ENCODE peak calls at places on chromosomes 12 and 14, in seven cellular contexts. W is NCI-H1092; D is colonic mucosa; N is NCI-H345; H is fibroblast of pulmonary artery; Y is stimulated activated CD4-positive, alpha-beta T cell treated with anti-CD3 and anti-CD28 coated beads, Interleukin-2, amount 100 ng/mL, for 24 hours; G is NCI-H1105 treated with DMSO at 0.1 percent for 48 hours. S is an unnamed sample.

GRCh38 chr14:90426663-90427062 is 29.8 kb downstream of the CALM1 start:
- DNase-seq in W (no peak), D (peak), N (no peak), H (peak), Y (no peak), G (peak), S (peak)

GRCh38 chr14:22407033-22407432 is 182.0 kb downstream of the DAD1 start:
- DNase-seq in W (no peak), D (no peak), N (no peak), H (no peak), Y (no peak), G (no peak), S (no peak)

GRCh38 chr12:3122841-3123678 is 45.9 kb downstream of the TSPAN9 start:
- DNase-seq in W (no peak), D (no peak), N (peak), H (peak), Y (no peak), G (no peak), S (peak)

GRCh38 chr12:6425588-6426531 is 18.9 kb upstream of the CD27 start:
- DNase-seq in W (no peak), D (no peak), N (no peak), H (no peak), Y (peak), G (no peak), S (peak)

GRCh38 chr14:20278414-20278813 is 27.3 kb downstream of the TTC5 start:
- DNase-seq in W (no peak), D (no peak), N (peak), H (peak), Y (peak), G (no peak), S (peak)

GRCh38 chr12:18165422-18165871 is 75.5 kb upstream of the RERGL start:
- DNase-seq in W (no peak), D (no peak), N (peak), H (peak), Y (no peak), G (peak), S (peak)

GRCh38 chr12:1583421-1584078 is 10.8 kb downstream of the FBXL14 start:
- DNase-seq in W (peak), D (peak), N (peak), H (peak), Y (peak), G (peak), S (peak)

GRCh38 chr12:12811343-12811742 is 1.8 kb upstream of the DDX47 start:
- DNase-seq in W (no peak), D (no peak), N (no peak), H (no peak), Y (no peak), G (no peak), S (no peak)

GRCh38 chr12:5789469-5789968 is 155.5 kb downstream of the ANO2 start:
- DNase-seq in W (no peak), D (no peak), N (no peak), H (no peak), Y (no peak), G (no peak), S (no peak)

GRCh38 chr12:59314209-59314608 is 281.6 kb upstream of the SLC16A7 start:
- DNase-seq in W (no peak), D (no peak), N (no peak), H (no peak), Y (no peak), G (no peak), S (no peak)

S was measured in fibroblast of mammary gland.